ENCODE peak calls at places on chromosome 1, in five cellular contexts. F, H, N, O and R are unnamed samples.
A peak's percentile ranks its signal among the peaks of the same experiment; 100 is the strongest.

GRCh38 chr1:93056214-93056613 is 22.9 kb upstream of the MTF2 start:
- DNase-seq in F (peak; percentile 49), H (no peak), N (no peak), O (peak; percentile 55), R (no peak)

GRCh38 chr1:235901461-235901860 is 34.8 kb upstream of the LYST start:
- DNase-seq in F (no peak), H (no peak), N (no peak), O (peak; percentile 77), R (peak; percentile 78)

GRCh38 chr1:183590225-183591191 is at the start of gene NCF2:
- DNase-seq in F (peak; percentile 85), H (no peak), N (no peak), O (peak; percentile 57), R (peak; percentile 52)

GRCh38 chr1:58836396-58836795 is 52.5 kb upstream of the JUN start:
- DNase-seq in F (no peak), H (no peak), N (no peak), O (no peak), R (no peak)

GRCh38 chr1:212611000-212611636 is 2.6 kb downstream of the ATF3 start:
- DNase-seq in F (no peak), H (no peak), N (no peak), O (no peak), R (no peak)

GRCh38 chr1:243264718-243265117 is 8.9 kb downstream of the SDCCAG8 start:
- DNase-seq in F (peak; percentile 49), H (no peak), N (no peak), O (peak; percentile 91), R (peak; percentile 89)

GRCh38 chr1:22778842-22779520 is 68.3 kb downstream of the EPHB2 start:
- DNase-seq in F (no peak), H (no peak), N (no peak), O (no peak), R (no peak)

GRCh38 chr1:86981482-86982311 is 67.3 kb downstream of the HS2ST1 start:
- DNase-seq in F (no peak), H (no peak), N (no peak), O (no peak), R (no peak)

GRCh38 chr1:1542766-1543705 is 2.6 kb upstream of the TMEM240 start:
- DNase-seq in F (no peak), H (no peak), N (no peak), O (no peak), R (no peak)

GRCh38 chr1:75171876-75172275 is 37.7 kb downstream of the LHX8 start:
- DNase-seq in F (no peak), H (no peak), N (no peak), O (no peak), R (no peak)

GRCh38 chr1:24503003-24503751 is 541 bp downstream of the RCAN3 start:
- DNase-seq in F (peak; percentile 62), H (no peak), N (no peak), O (no peak), R (peak; percentile 3)

GRCh38 chr1:227796359-227796915 is 19.0 kb upstream of the PRSS38 start:
- DNase-seq in F (no peak), H (no peak), N (no peak), O (no peak), R (no peak)

GRCh38 chr1:224358288-224358687 is 1.6 kb downstream of the CNIH4 start:
- DNase-seq in F (no peak), H (no peak), N (no peak), O (no peak), R (no peak)

GRCh38 chr1:230938924-230939368 is 39.7 kb downstream of the TTC13 start:
- DNase-seq in F (no peak), H (no peak), N (no peak), O (no peak), R (no peak)

GRCh38 chr1:199959033-199959774 is 68.3 kb upstream of the NR5A2 start:
- DNase-seq in F (no peak), H (no peak), N (no peak), O (no peak), R (no peak)

GRCh38 chr1:90922996-90923395 is 98.8 kb downstream of the ZNF644 start:
- DNase-seq in F (no peak), H (no peak), N (no peak), O (no peak), R (no peak)